ENCODE peak calls at places on chromosome 18, in seven cellular contexts. M is amniotic stem cell; I is lower leg skin; G is T-cell; B is foreskin fibroblast; L is activated CD8-positive, alpha-beta memory T cell treated with anti-CD3 and anti-CD28 coated beads, Interleukin-2, amount 50 U/mL, for 48 hours; T is NB4. S is an unnamed sample.

GRCh38 chr18:13283746-13284145 is 65.2 kb downstream of the LDLRAD4 start:
- DNase-seq in M (no peak), I (peak; percentile 46), G (no peak), B (no peak), L (no peak), T (no peak), S (no peak)

GRCh38 chr18:11091746-11092145 is 57.6 kb downstream of the PIEZO2 start:
- DNase-seq in M (no peak), I (no peak), G (no peak), B (no peak), L (no peak), T (no peak), S (no peak)

GRCh38 chr18:48061781-48062570 is 131.5 kb upstream of the SMAD2 start:
- DNase-seq in M (no peak), I (peak; percentile 52), G (no peak), B (no peak), L (no peak), T (no peak), S (no peak)

GRCh38 chr18:22302152-22302551 is 115.6 kb downstream of the CTAGE1 start:
- DNase-seq in M (no peak), I (no peak), G (no peak), B (no peak), L (no peak), T (peak; percentile 95), S (no peak)

GRCh38 chr18:49728542-49728941 is 84.8 kb downstream of the ACAA2 start:
- DNase-seq in M (no peak), I (no peak), G (no peak), B (no peak), L (peak; percentile 77), T (peak; percentile 57), S (peak; percentile 29)

GRCh38 chr18:24678113-24678512 is 217.7 kb downstream of the HRH4 start:
- DNase-seq in M (no peak), I (no peak), G (no peak), B (no peak), L (no peak), T (no peak), S (no peak)

GRCh38 chr18:48707636-48708296 is 168.9 kb downstream of the CTIF start:
- DNase-seq in M (no peak), I (no peak), G (no peak), B (no peak), L (no peak), T (no peak), S (no peak)

GRCh38 chr18:61901334-61901986 is 8.7 kb upstream of the RNF152 start:
- DNase-seq in M (peak; percentile 13), I (no peak), G (no peak), B (no peak), L (no peak), T (peak; percentile 54), S (peak; percentile 29)

GRCh38 chr18:50306944-50307343 is 19.5 kb upstream of the CXXC1 start:
- DNase-seq in M (no peak), I (no peak), G (no peak), B (no peak), L (no peak), T (peak; percentile 65), S (no peak)

GRCh38 chr18:8609711-8610441 is 639 bp downstream of the RAB12 start:
- DNase-seq in M (no peak), I (no peak), G (no peak), B (no peak), L (peak; percentile 68), T (peak; percentile 54), S (no peak)

GRCh38 chr18:21996261-21996892 is 173.0 kb upstream of the GATA6 start:
- DNase-seq in M (no peak), I (peak; percentile 34), G (no peak), B (no peak), L (no peak), T (no peak), S (no peak)

GRCh38 chr18:23259701-23260661 is 124.7 kb downstream of the CABLES1 start:
- DNase-seq in M (peak; percentile 26), I (peak; percentile 96), G (no peak), B (peak; percentile 69), L (peak; percentile 65), T (peak; percentile 81), S (no peak)

GRCh38 chr18:78576967-78577366 is 402.7 kb upstream of the SALL3 start:
- DNase-seq in M (no peak), I (peak; percentile 43), G (no peak), B (no peak), L (no peak), T (no peak), S (no peak)

GRCh38 chr18:43780782-43781340 is 503.6 kb upstream of the SYT4 start:
- DNase-seq in M (peak; percentile 18), I (no peak), G (no peak), B (peak; percentile 49), L (no peak), T (no peak), S (no peak)